ENCODE peak calls at places on chromosomes 7 and 10, in seven cellular contexts. One of them, this sample, is unnamed.

GRCh38 chr10:132142396-132143161 is 44.2 kb upstream of the DPYSL4 start:
- DNase-seq in HepG2: no peak
- DNase-seq in MM.1S: no peak
- DNase-seq in Karpas-422: peak
- DNase-seq in HCT116: no peak
- DNase-seq in mesenchymal stem cell: peak
- DNase-seq in GM23338: peak
- DNase-seq in this sample: peak

GRCh38 chr10:18500576-18500975 is 150.8 kb downstream of the NSUN6 start:
- DNase-seq in mesenchymal stem cell: no peak
- DNase-seq in GM23338: no peak
- DNase-seq in MM.1S: no peak
- DNase-seq in HepG2: no peak
- DNase-seq in HCT116: no peak
- DNase-seq in Karpas-422: no peak
- DNase-seq in this sample: no peak

GRCh38 chr7:152571031-152571430 is 104.9 kb downstream of the XRCC2 start:
- DNase-seq in mesenchymal stem cell: no peak
- DNase-seq in GM23338: no peak
- DNase-seq in MM.1S: no peak
- DNase-seq in HepG2: no peak
- DNase-seq in Karpas-422: no peak
- DNase-seq in HCT116: no peak
- DNase-seq in this sample: no peak

GRCh38 chr10:117007080-117007479 is 2.1 kb upstream of the SHTN1 start:
- DNase-seq in GM23338: no peak
- DNase-seq in mesenchymal stem cell: peak
- DNase-seq in HCT116: peak
- DNase-seq in Karpas-422: no peak
- DNase-seq in MM.1S: no peak
- DNase-seq in HepG2: peak
- DNase-seq in this sample: peak

GRCh38 chr10:93680414-93681047 is 21.9 kb downstream of the FRA10AC1 start:
- DNase-seq in HCT116: peak
- DNase-seq in HepG2: peak
- DNase-seq in GM23338: peak
- DNase-seq in Karpas-422: peak
- DNase-seq in MM.1S: no peak
- DNase-seq in mesenchymal stem cell: peak
- DNase-seq in this sample: peak

GRCh38 chr7:101386558-101387199 is 24.0 kb downstream of the COL26A1 start:
- DNase-seq in Karpas-422: no peak
- DNase-seq in GM23338: peak
- DNase-seq in mesenchymal stem cell: peak
- DNase-seq in HepG2: peak
- DNase-seq in HCT116: no peak
- DNase-seq in MM.1S: peak
- DNase-seq in this sample: no peak

GRCh38 chr7:120033114-120033513 is 239.9 kb upstream of the KCND2 start:
- DNase-seq in HepG2: no peak
- DNase-seq in GM23338: peak
- DNase-seq in Karpas-422: no peak
- DNase-seq in MM.1S: peak
- DNase-seq in mesenchymal stem cell: no peak
- DNase-seq in HCT116: no peak
- DNase-seq in this sample: no peak

GRCh38 chr7:16356241-16356958 is 64.9 kb downstream of the CRPPA start:
- DNase-seq in HepG2: no peak
- DNase-seq in GM23338: no peak
- DNase-seq in Karpas-422: no peak
- DNase-seq in MM.1S: no peak
- DNase-seq in mesenchymal stem cell: peak
- DNase-seq in HCT116: no peak
- DNase-seq in this sample: peak

GRCh38 chr7:71780282-71780681 is 631.9 kb downstream of the CALN1 start:
- DNase-seq in HCT116: no peak
- DNase-seq in GM23338: peak
- DNase-seq in Karpas-422: no peak
- DNase-seq in mesenchymal stem cell: no peak
- DNase-seq in MM.1S: no peak
- DNase-seq in HepG2: no peak
- DNase-seq in this sample: no peak

GRCh38 chr10:96984512-96985225 is 152.6 kb downstream of the LCOR start:
- DNase-seq in mesenchymal stem cell: no peak
- DNase-seq in GM23338: peak
- DNase-seq in HCT116: no peak
- DNase-seq in MM.1S: no peak
- DNase-seq in HepG2: no peak
- DNase-seq in Karpas-422: no peak
- DNase-seq in this sample: no peak

GRCh38 chr7:139720705-139721231 is 57.0 kb downstream of the HIPK2 start:
- DNase-seq in mesenchymal stem cell: peak
- DNase-seq in HepG2: no peak
- DNase-seq in GM23338: no peak
- DNase-seq in HCT116: no peak
- DNase-seq in Karpas-422: no peak
- DNase-seq in MM.1S: no peak
- DNase-seq in this sample: peak

GRCh38 chr7:137146552-137146961 is 197.0 kb downstream of the PTN start:
- DNase-seq in mesenchymal stem cell: peak
- DNase-seq in HepG2: no peak
- DNase-seq in GM23338: no peak
- DNase-seq in MM.1S: no peak
- DNase-seq in Karpas-422: no peak
- DNase-seq in HCT116: no peak
- DNase-seq in this sample: peak

GRCh38 chr10:73522263-73522662 is 26.4 kb upstream of the PPP3CB start:
- DNase-seq in GM23338: no peak
- DNase-seq in mesenchymal stem cell: peak
- DNase-seq in Karpas-422: no peak
- DNase-seq in HepG2: no peak
- DNase-seq in MM.1S: no peak
- DNase-seq in HCT116: no peak
- DNase-seq in this sample: no peak

GRCh38 chr10:89119651-89120050 is 87.5 kb downstream of the CH25H start:
- DNase-seq in HepG2: no peak
- DNase-seq in MM.1S: no peak
- DNase-seq in GM23338: peak
- DNase-seq in Karpas-422: no peak
- DNase-seq in HCT116: no peak
- DNase-seq in mesenchymal stem cell: no peak
- DNase-seq in this sample: no peak

GRCh38 chr7:73823257-73823656 is 7.5 kb upstream of the CLDN4 start:
- DNase-seq in MM.1S: no peak
- DNase-seq in HepG2: no peak
- DNase-seq in mesenchymal stem cell: no peak
- DNase-seq in GM23338: no peak
- DNase-seq in HCT116: no peak
- DNase-seq in Karpas-422: no peak
- DNase-seq in this sample: peak

GRCh38 chr10:124579003-124579384 is 117.4 kb downstream of the LHPP start:
- DNase-seq in Karpas-422: no peak
- DNase-seq in GM23338: no peak
- DNase-seq in MM.1S: no peak
- DNase-seq in HepG2: no peak
- DNase-seq in HCT116: no peak
- DNase-seq in mesenchymal stem cell: no peak
- DNase-seq in this sample: peak

DNA sequence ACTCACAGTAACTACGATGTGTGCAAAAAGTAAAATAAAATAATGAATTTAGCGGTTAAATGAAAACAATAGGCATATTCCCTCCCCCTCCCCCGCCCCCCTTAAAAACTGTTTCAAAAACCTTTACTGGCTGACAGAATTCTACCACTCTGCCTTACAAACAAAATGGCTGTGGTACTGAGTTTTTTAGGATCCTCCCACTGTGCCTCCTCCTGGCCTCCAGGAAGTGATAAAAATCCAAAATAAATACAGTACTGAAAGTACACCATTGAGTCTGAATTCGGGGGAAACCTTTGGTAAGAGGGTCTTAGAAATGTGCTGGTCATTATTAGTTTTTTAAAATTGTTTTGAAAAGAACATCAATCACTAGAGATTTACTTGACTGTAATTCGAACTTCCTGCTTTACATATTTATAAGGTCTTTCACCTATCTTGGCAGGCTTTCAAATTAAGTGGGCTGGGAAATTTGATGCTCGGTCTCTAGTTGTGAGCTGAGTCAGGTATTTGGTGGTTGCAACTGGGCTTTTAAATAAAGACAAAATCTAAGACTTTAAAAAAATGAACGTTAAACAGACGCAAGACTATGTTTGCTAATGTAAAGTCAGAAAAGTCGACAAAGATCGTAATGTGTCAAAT is 32.5 kb upstream of the EPC1 start:
- DNase-seq in Karpas-422: peak
- DNase-seq in mesenchymal stem cell: peak
- DNase-seq in HepG2: peak
- DNase-seq in GM23338: peak
- DNase-seq in MM.1S: peak
- DNase-seq in HCT116: peak
- DNase-seq in this sample: no peak
- H3K4me2 ChIP-seq in Karpas-422: peak
- H3K4me2 ChIP-seq in mesenchymal stem cell: peak
- H3K4me2 ChIP-seq in HepG2: peak
- H3K4me2 ChIP-seq in GM23338: peak
- H3K4me2 ChIP-seq in MM.1S: peak
- H3K4me2 ChIP-seq in HCT116: peak
- H3K4me2 ChIP-seq in this sample: peak

DNA sequence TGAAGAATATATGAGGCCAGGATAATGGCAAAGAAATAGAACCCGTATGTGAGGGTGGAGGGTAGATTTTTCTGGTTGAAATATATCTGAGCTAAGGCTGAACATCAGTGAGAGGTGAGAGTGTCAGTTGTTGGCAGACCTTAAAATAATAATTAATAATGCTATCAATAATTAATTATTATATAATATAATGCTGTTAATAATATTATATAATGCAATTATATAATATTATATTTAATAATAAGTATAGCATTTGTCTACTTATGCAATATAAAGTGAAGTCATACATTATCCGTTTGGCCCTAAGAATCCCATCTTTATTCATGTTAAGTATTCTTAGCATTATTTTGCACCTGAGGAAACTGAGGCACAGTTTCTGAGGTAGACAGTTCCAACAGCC is 269.9 kb upstream of the FZD8 start:
- DNase-seq in Karpas-422: no peak
- DNase-seq in GM23338: no peak
- DNase-seq in mesenchymal stem cell: no peak
- DNase-seq in HCT116: no peak
- DNase-seq in HepG2: no peak
- DNase-seq in MM.1S: no peak
- DNase-seq in this sample: no peak
- H3K4me3 ChIP-seq in Karpas-422: no peak
- H3K4me3 ChIP-seq in GM23338: no peak
- H3K4me3 ChIP-seq in mesenchymal stem cell: no peak
- H3K4me3 ChIP-seq in HCT116: no peak
- H3K4me3 ChIP-seq in HepG2: no peak
- H3K4me3 ChIP-seq in MM.1S: no peak
- H3K4me3 ChIP-seq in this sample: no peak

DNA sequence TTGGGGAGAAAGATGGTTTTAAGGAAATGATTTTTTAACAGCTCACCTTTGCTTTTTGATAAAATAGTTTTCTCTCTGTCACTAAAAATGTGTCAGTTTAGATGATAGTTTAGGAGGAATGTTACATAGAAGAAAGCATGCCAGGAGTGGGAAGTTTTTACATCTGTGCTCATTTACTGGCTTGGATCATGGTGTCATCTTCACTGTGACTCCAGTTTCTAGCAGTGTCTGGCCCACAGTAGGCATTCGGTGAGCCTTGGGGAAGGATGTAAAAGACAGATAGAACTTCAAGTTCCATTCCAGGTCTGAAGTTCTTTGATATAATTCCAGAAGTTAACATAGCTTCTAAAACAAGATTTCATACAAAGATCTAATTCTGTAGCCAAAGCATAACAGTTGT is 259.2 kb downstream of the BICC1 start:
- DNase-seq in GM23338: no peak
- DNase-seq in MM.1S: no peak
- DNase-seq in Karpas-422: no peak
- DNase-seq in HepG2: no peak
- DNase-seq in HCT116: no peak
- DNase-seq in mesenchymal stem cell: no peak
- DNase-seq in this sample: no peak
- H3K27ac ChIP-seq in GM23338: no peak
- H3K27ac ChIP-seq in MM.1S: no peak
- H3K27ac ChIP-seq in Karpas-422: no peak
- H3K27ac ChIP-seq in HepG2: no peak
- H3K27ac ChIP-seq in HCT116: no peak
- H3K27ac ChIP-seq in mesenchymal stem cell: no peak
- H3K27ac ChIP-seq in this sample: no peak

DNA sequence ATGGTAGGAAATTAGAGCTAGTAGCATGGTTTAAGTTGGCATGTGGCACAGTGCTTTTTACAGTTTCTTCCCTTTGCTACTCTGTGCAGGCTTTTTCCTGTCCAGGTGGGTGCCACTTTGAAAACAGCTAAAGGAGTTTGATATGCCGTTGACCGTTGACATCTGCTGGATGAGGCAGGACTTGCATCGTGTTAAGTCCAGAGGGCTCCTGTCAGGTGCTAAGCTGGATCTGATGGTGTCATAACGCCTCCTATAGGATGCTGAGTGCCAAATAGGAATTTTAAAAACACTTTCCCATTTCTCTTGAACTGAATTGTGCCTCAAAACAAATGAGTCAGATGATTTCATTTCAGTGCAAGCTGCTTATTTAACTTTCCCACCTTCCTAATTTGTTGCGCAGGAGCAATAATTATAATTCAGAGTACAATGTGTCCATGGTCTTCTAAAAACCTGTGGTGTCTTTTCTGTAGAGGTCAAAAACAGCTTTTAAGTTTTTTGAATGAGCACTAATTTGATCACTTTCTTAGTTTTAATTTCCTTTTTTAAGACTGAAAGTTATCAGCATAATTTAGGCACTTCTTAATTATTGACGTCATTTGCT is 178.3 kb downstream of the CDCA7L start:
- DNase-seq in HepG2: peak
- DNase-seq in HCT116: peak
- DNase-seq in MM.1S: peak
- DNase-seq in GM23338: peak
- DNase-seq in mesenchymal stem cell: peak
- DNase-seq in Karpas-422: peak
- DNase-seq in this sample: no peak
- H3K4me2 ChIP-seq in HepG2: no peak
- H3K4me2 ChIP-seq in HCT116: peak
- H3K4me2 ChIP-seq in MM.1S: no peak
- H3K4me2 ChIP-seq in GM23338: no peak
- H3K4me2 ChIP-seq in mesenchymal stem cell: no peak
- H3K4me2 ChIP-seq in Karpas-422: no peak
- H3K4me2 ChIP-seq in this sample: no peak

GRCh38 chr10:52598936-52599335 is 173.6 kb downstream of the MBL2 start:
- DNase-seq in mesenchymal stem cell: no peak
- DNase-seq in Karpas-422: no peak
- DNase-seq in HCT116: no peak
- DNase-seq in GM23338: no peak
- DNase-seq in HepG2: no peak
- DNase-seq in MM.1S: no peak
- DNase-seq in this sample: no peak

GRCh38 chr10:52599586-52600200 is 172.9 kb downstream of the MBL2 start:
- DNase-seq in HepG2: no peak
- DNase-seq in Karpas-422: no peak
- DNase-seq in MM.1S: no peak
- DNase-seq in mesenchymal stem cell: no peak
- DNase-seq in HCT116: no peak
- DNase-seq in GM23338: no peak
- DNase-seq in this sample: no peak

GRCh38 chr10:52597189-52597863 is 175.3 kb downstream of the MBL2 start:
- DNase-seq in HepG2: no peak
- DNase-seq in GM23338: no peak
- DNase-seq in Karpas-422: no peak
- DNase-seq in MM.1S: no peak
- DNase-seq in mesenchymal stem cell: peak
- DNase-seq in HCT116: no peak
- DNase-seq in this sample: peak
- H3K4me3 ChIP-seq in HepG2: no peak
- H3K4me3 ChIP-seq in GM23338: no peak
- H3K4me3 ChIP-seq in Karpas-422: no peak
- H3K4me3 ChIP-seq in MM.1S: no peak
- H3K4me3 ChIP-seq in mesenchymal stem cell: no peak
- H3K4me3 ChIP-seq in HCT116: no peak
- H3K4me3 ChIP-seq in this sample: peak

This sample was measured in osteoblast.